ENCODE peak calls at places on chromosomes 4 and X, in four cellular contexts. One of them, this sample, is unnamed.

GRCh38 chr4:83216856-83217683 is 67.5 kb downstream of the COQ2 start:
- DNase-seq in H1: no peak
- DNase-seq in HCT116: no peak
- DNase-seq in K562: no peak
- DNase-seq in this sample: no peak

GRCh38 chr4:32400870-32401269 is 1680.7 kb downstream of the PCDH7 start:
- DNase-seq in H1: no peak
- DNase-seq in HCT116: no peak
- DNase-seq in K562: no peak
- DNase-seq in this sample: no peak

GRCh38 chr4:17142232-17142711 is 243.8 kb upstream of the LDB2 start:
- DNase-seq in H1: no peak
- DNase-seq in HCT116: no peak
- DNase-seq in K562: no peak
- DNase-seq in this sample: no peak

GRCh38 chrX:12979011-12979629 is 4.2 kb downstream of the TMSB4X start:
- DNase-seq in H1: no peak
- DNase-seq in HCT116: no peak
- DNase-seq in K562: no peak
- DNase-seq in this sample: no peak

GRCh38 chr4:4990329-4990728 is 28.9 kb downstream of the CYTL1 start:
- DNase-seq in H1: no peak
- DNase-seq in HCT116: no peak
- DNase-seq in K562: no peak
- DNase-seq in this sample: no peak

GRCh38 chr4:113335771-113336170 is 286.3 kb downstream of the ANK2 start:
- DNase-seq in H1: no peak
- DNase-seq in HCT116: no peak
- DNase-seq in K562: no peak
- DNase-seq in this sample: no peak

GRCh38 chrX:142977128-142977914 is 48.4 kb upstream of the SPANXN4 start:
- DNase-seq in H1: no peak
- DNase-seq in HCT116: no peak
- DNase-seq in K562: no peak
- DNase-seq in this sample: no peak

GRCh38 chr4:1593458-1593857 is 90.7 kb downstream of the FAM53A start:
- DNase-seq in H1: no peak
- DNase-seq in HCT116: no peak
- DNase-seq in K562: peak; percentile 31
- DNase-seq in this sample: no peak

GRCh38 chr4:110867251-110867960 is 244.5 kb upstream of the PITX2 start:
- DNase-seq in H1: no peak
- DNase-seq in HCT116: no peak
- DNase-seq in K562: no peak
- DNase-seq in this sample: no peak

GRCh38 chr4:123035239-123035638 is 112.8 kb upstream of the NUDT6 start:
- DNase-seq in H1: no peak
- DNase-seq in HCT116: no peak
- DNase-seq in K562: no peak
- DNase-seq in this sample: no peak

GRCh38 chrX:9483376-9483775 is 18.5 kb downstream of the TBL1X start:
- DNase-seq in H1: no peak
- DNase-seq in HCT116: no peak
- DNase-seq in K562: no peak
- DNase-seq in this sample: peak; percentile 79

GRCh38 chr4:6746721-6747689 is 31.0 kb downstream of the BLOC1S4 start:
- DNase-seq in H1: no peak
- DNase-seq in HCT116: no peak
- DNase-seq in K562: no peak
- DNase-seq in this sample: no peak

GRCh38 chr4:44845993-44846392 is 119.6 kb upstream of the GNPDA2 start:
- DNase-seq in H1: no peak
- DNase-seq in HCT116: no peak
- DNase-seq in K562: no peak
- DNase-seq in this sample: no peak

GRCh38 chr4:15197005-15197404 is 194.7 kb downstream of the CPEB2 start:
- DNase-seq in H1: peak; percentile 46
- DNase-seq in HCT116: no peak
- DNase-seq in K562: peak; percentile 11
- DNase-seq in this sample: peak; percentile 23

GRCh38 chrX:20057479-20057878 is 59.2 kb downstream of the MAP7D2 start:
- DNase-seq in H1: no peak
- DNase-seq in HCT116: no peak
- DNase-seq in K562: no peak
- DNase-seq in this sample: no peak

GRCh38 chrX:109843963-109844751 is 111.1 kb upstream of the ACSL4 start:
- DNase-seq in H1: no peak
- DNase-seq in HCT116: no peak
- DNase-seq in K562: no peak
- DNase-seq in this sample: no peak

GRCh38 chrX:109347618-109348017 is 134.3 kb downstream of the GUCY2F start:
- DNase-seq in H1: no peak
- DNase-seq in HCT116: peak; percentile 19
- DNase-seq in K562: no peak
- DNase-seq in this sample: no peak

GRCh38 chrX:123859409-123859827 is 435 bp upstream of the XIAP start:
- DNase-seq in H1: peak; percentile 74
- DNase-seq in HCT116: no peak
- DNase-seq in K562: no peak
- DNase-seq in this sample: no peak

GRCh38 chr4:62260256-62260655 is 1060.1 kb downstream of the ADGRL3 start:
- DNase-seq in H1: no peak
- DNase-seq in HCT116: no peak
- DNase-seq in K562: no peak
- DNase-seq in this sample: no peak

GRCh38 chr4:94758141-94758699 is 465 bp downstream of the BMPR1B start:
- DNase-seq in H1: peak; percentile 84
- DNase-seq in HCT116: no peak
- DNase-seq in K562: no peak
- DNase-seq in this sample: no peak

GRCh38 chr4:109169160-109169559 is 133.3 kb downstream of the COL25A1 start:
- DNase-seq in H1: no peak
- DNase-seq in HCT116: no peak
- DNase-seq in K562: no peak
- DNase-seq in this sample: no peak

GRCh38 chrX:103624111-103624510 is 4.7 kb upstream of the TCEAL1 start:
- DNase-seq in H1: no peak
- DNase-seq in HCT116: no peak
- DNase-seq in K562: no peak
- DNase-seq in this sample: no peak

GRCh38 chrX:103628386-103629290 is at the start of gene TCEAL1:
- DNase-seq in H1: peak; percentile 65
- DNase-seq in HCT116: no peak
- DNase-seq in K562: peak; percentile 6
- DNase-seq in this sample: peak; percentile 61

GRCh38 chrX:103630171-103630511 is 1.4 kb downstream of the TCEAL1 start:
- DNase-seq in H1: no peak
- DNase-seq in HCT116: no peak
- DNase-seq in K562: no peak
- DNase-seq in this sample: no peak

GRCh38 chrX:103629295-103630170 is 758 bp downstream of the TCEAL1 start:
- DNase-seq in H1: peak; percentile 67
- DNase-seq in HCT116: no peak
- DNase-seq in K562: peak; percentile 31
- DNase-seq in this sample: peak; percentile 39

DNA sequence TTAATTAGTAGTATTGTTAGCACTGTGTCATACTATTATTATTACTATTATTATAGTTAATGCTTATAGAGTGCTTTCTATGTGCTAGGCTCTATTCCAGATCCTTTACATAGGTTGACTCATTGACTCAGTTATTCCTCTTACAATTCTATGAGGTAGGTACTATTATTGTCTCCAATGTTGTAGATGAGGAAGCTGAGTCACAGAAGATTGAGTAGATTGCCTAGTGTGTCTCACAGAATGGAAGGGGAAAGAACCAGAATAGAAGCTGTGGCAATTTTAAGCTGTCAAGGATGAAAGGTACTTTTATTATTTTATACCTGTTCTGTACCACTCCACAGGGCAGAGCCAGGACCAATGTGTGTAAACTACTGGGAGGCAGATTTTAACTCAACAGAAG is 1.9 kb upstream of the TCEAL1 start:
- DNase-seq in H1: no peak
- DNase-seq in HCT116: no peak
- DNase-seq in K562: no peak
- DNase-seq in this sample: no peak
- TF ChIP-seq FOSL1 in H1: no peak
- TF ChIP-seq FOSL1 in HCT116: no peak
- TF ChIP-seq FOSL1 in K562: no peak
- TF ChIP-seq FOSL1 in this sample: no peak

DNA sequence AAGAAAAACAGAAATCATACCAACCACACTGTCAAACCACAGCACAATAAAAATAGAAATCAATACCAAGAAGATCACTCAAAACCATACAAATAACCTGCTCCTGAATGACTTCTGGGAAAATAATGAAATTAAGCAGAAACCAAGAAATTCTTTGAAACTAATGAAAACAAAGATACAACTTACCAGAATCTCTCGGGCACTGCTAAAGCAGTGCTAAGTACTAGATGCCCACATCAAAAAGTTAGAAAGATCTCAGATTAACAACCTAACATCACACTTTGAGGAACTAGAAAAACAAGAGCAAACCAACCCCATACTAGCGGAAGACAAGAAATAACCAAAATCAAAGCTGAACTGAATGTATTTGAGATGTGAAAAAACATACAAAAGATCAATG is 33.2 kb downstream of the AWAT2 start:
- DNase-seq in H1: no peak
- DNase-seq in HCT116: no peak
- DNase-seq in K562: no peak
- DNase-seq in this sample: no peak
- TF ChIP-seq SIN3A in H1: no peak
- TF ChIP-seq SIN3A in HCT116: no peak
- TF ChIP-seq SIN3A in K562: no peak
- TF ChIP-seq SIN3A in this sample: no peak

GRCh38 chr4:3522651-3523050 is 9.6 kb downstream of the LRPAP1 start:
- DNase-seq in H1: no peak
- DNase-seq in HCT116: no peak
- DNase-seq in K562: no peak
- DNase-seq in this sample: no peak
- TF ChIP-seq FOSL1 in H1: no peak
- TF ChIP-seq FOSL1 in HCT116: no peak
- TF ChIP-seq FOSL1 in K562: no peak
- TF ChIP-seq FOSL1 in this sample: no peak

DNA sequence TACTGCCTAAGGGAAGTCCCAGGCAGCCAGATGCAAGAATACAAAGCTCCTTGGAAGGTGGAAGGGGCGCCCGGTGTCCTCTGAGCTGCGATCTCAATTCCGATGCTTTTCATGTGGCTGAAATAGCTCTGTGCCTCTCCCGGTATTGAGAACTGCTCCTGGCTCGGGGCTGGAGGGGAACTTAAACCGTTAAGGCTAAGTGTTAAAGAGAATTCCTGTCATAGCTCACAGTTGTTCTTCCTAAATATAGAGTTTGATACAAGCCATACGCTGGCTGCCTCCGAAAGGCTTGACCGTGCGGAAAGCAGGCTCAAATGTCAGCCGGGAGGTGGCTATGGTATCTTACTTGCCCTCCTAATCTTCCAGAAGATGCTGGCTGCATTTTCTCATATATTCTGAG is at the start of gene SMPX:
- DNase-seq in H1: no peak
- DNase-seq in HCT116: no peak
- DNase-seq in K562: no peak
- DNase-seq in this sample: no peak
- TF ChIP-seq SIN3A in H1: no peak
- TF ChIP-seq SIN3A in HCT116: no peak
- TF ChIP-seq SIN3A in K562: no peak
- TF ChIP-seq SIN3A in this sample: no peak

GRCh38 chr4:159271857-159272256 is 169.0 kb downstream of the RAPGEF2 start:
- DNase-seq in H1: no peak
- DNase-seq in HCT116: no peak
- DNase-seq in K562: no peak
- DNase-seq in this sample: no peak
- TF ChIP-seq FOSL1 in H1: no peak
- TF ChIP-seq FOSL1 in HCT116: no peak
- TF ChIP-seq FOSL1 in K562: no peak
- TF ChIP-seq FOSL1 in this sample: no peak

GRCh38 chr4:25379591-25379990 is 2.5 kb downstream of the ANAPC4 start:
- DNase-seq in H1: no peak
- DNase-seq in HCT116: no peak
- DNase-seq in K562: peak; percentile 16
- DNase-seq in this sample: no peak

GRCh38 chr4:25376754-25377571 is at the start of gene ANAPC4:
- DNase-seq in H1: peak; percentile 95
- DNase-seq in HCT116: peak; percentile 83
- DNase-seq in K562: peak; percentile 99
- DNase-seq in this sample: peak; percentile 84

GRCh38 chr4:25378130-25378743 is 1.2 kb downstream of the ANAPC4 start:
- DNase-seq in H1: no peak
- DNase-seq in HCT116: no peak
- DNase-seq in K562: no peak
- DNase-seq in this sample: no peak

GRCh38 chr4:25377572-25377882 is 464 bp downstream of the ANAPC4 start:
- DNase-seq in H1: no peak
- DNase-seq in HCT116: no peak
- DNase-seq in K562: peak; percentile 20
- DNase-seq in this sample: no peak
- TF ChIP-seq SIN3A in H1: no peak
- TF ChIP-seq SIN3A in HCT116: no peak
- TF ChIP-seq SIN3A in K562: no peak
- TF ChIP-seq SIN3A in this sample: no peak

GRCh38 chr4:41405464-41405863 is 132.5 kb upstream of the LIMCH1 start:
- DNase-seq in H1: no peak
- DNase-seq in HCT116: no peak
- DNase-seq in K562: no peak
- DNase-seq in this sample: no peak

GRCh38 chr4:41410049-41410448 is 127.9 kb upstream of the LIMCH1 start:
- DNase-seq in H1: no peak
- DNase-seq in HCT116: no peak
- DNase-seq in K562: no peak
- DNase-seq in this sample: no peak

GRCh38 chr4:41406051-41406516 is 131.9 kb upstream of the LIMCH1 start:
- DNase-seq in H1: no peak
- DNase-seq in HCT116: no peak
- DNase-seq in K562: no peak
- DNase-seq in this sample: no peak

GRCh38 chr4:41413670-41414069 is 124.3 kb upstream of the LIMCH1 start:
- DNase-seq in H1: no peak
- DNase-seq in HCT116: no peak
- DNase-seq in K562: no peak
- DNase-seq in this sample: no peak

GRCh38 chr4:41409095-41409494 is 128.9 kb upstream of the LIMCH1 start:
- DNase-seq in H1: no peak
- DNase-seq in HCT116: no peak
- DNase-seq in K562: no peak
- DNase-seq in this sample: no peak
- TF ChIP-seq FOSL1 in H1: no peak
- TF ChIP-seq FOSL1 in HCT116: no peak
- TF ChIP-seq FOSL1 in K562: no peak
- TF ChIP-seq FOSL1 in this sample: no peak